ENCODE peak calls at places on chromosomes 3 and 15, in six cellular contexts. W is PC-3, F is H9, C is SK-N-SH, G is mammary epithelial cell, J is GM12878. V is an unnamed sample.
A peak's percentile ranks its signal among the peaks of the same experiment; 100 is the strongest.

GRCh38 chr15:78437107-78437761 is 782 bp upstream of the IREB2 start:
- DNase-seq in F (peak; percentile 45), G (no peak), C (peak; percentile 60), W (no peak), J (no peak), V (no peak)

GRCh38 chr3:49469037-49469875 is 811 bp upstream of the DAG1 start:
- DNase-seq in J (no peak), W (peak; percentile 82), G (peak; percentile 20), F (peak; percentile 88), C (peak; percentile 66), V (peak; percentile 93)

GRCh38 chr15:89196994-89197393 is 24.4 kb downstream of the RLBP1 start:
- DNase-seq in J (no peak), F (no peak), C (no peak), W (peak; percentile 44), G (peak; percentile 8), V (no peak)

GRCh38 chr15:36407647-36408046 is 171.8 kb upstream of the CDIN1 start:
- DNase-seq in C (no peak), J (no peak), F (no peak), W (peak; percentile 78), G (peak; percentile 68), V (peak; percentile 67)

GRCh38 chr3:39038165-39038564 is 13.6 kb downstream of the SCN11A start:
- DNase-seq in W (peak; percentile 79), J (no peak), C (no peak), G (peak; percentile 93), F (no peak), V (peak; percentile 87)

GRCh38 chr3:133492159-133492860 is 81.2 kb upstream of the CDV3 start:
- DNase-seq in J (no peak), F (no peak), W (no peak), C (no peak), G (no peak), V (no peak)

GRCh38 chr3:117874904-117875874 is 1159.5 kb downstream of the IGSF11 start:
- DNase-seq in W (no peak), G (no peak), J (no peak), C (no peak), F (no peak), V (no peak)

GRCh38 chr3:193869221-193870201 is 266.4 kb upstream of the HES1 start:
- DNase-seq in W (peak; percentile 97), C (peak; percentile 32), G (peak; percentile 97), J (no peak), F (peak; percentile 88), V (no peak)

GRCh38 chr3:64216706-64217105 is 8.6 kb downstream of the PRICKLE2 start:
- DNase-seq in G (peak; percentile 81), J (no peak), W (no peak), C (no peak), F (peak; percentile 32), V (peak; percentile 83)

GRCh38 chr3:172270767-172271166 is 177.5 kb downstream of the GHSR start:
- DNase-seq in F (no peak), J (peak; percentile 66), G (no peak), C (no peak), W (no peak), V (no peak)

GRCh38 chr15:69090197-69090948 is 70.1 kb upstream of the GLCE start:
- DNase-seq in W (no peak), G (peak; percentile 37), C (peak; percentile 30), F (peak; percentile 90), J (no peak), V (peak; percentile 49)

GRCh38 chr3:96266395-96267187 is 547.8 kb upstream of the EPHA6 start:
- DNase-seq in C (no peak), J (no peak), W (peak; percentile 68), F (no peak), G (peak; percentile 59), V (no peak)

GRCh38 chr3:139640456-139640855 is 37.3 kb downstream of the NMNAT3 start:
- DNase-seq in G (no peak), C (no peak), W (no peak), J (no peak), F (no peak), V (no peak)

GRCh38 chr15:97960364-97961066 is at the start of gene ARRDC4:
- DNase-seq in F (peak; percentile 100), C (peak; percentile 93), W (peak; percentile 97), J (no peak), G (peak; percentile 100), V (peak; percentile 100)

GRCh38 chr15:67091073-67091965 is 25.9 kb downstream of the SMAD3 start:
- DNase-seq in G (peak; percentile 99), W (peak; percentile 95), J (peak; percentile 80), C (peak; percentile 81), F (no peak), V (peak; percentile 60)

GRCh38 chr15:73295630-73296286 is 73.0 kb downstream of the HCN4 start:
- DNase-seq in F (no peak), G (peak; percentile 28), W (no peak), C (no peak), J (no peak), V (peak; percentile 20)

GRCh38 chr15:41286665-41287333 is 45.6 kb downstream of the OIP5 start:
- DNase-seq in C (no peak), G (peak; percentile 8), W (peak; percentile 38), J (no peak), F (no peak), V (peak; percentile 84)

GRCh38 chr3:162489853-162490252 is 993.2 kb downstream of the OTOL1 start:
- DNase-seq in G (peak; percentile 2), W (peak; percentile 53), F (no peak), J (no peak), C (no peak), V (peak; percentile 50)

GRCh38 chr3:133937756-133938601 is 42.3 kb upstream of the RAB6B start:
- DNase-seq in C (no peak), F (peak; percentile 20), J (no peak), G (no peak), W (no peak), V (peak; percentile 85)

DNA sequence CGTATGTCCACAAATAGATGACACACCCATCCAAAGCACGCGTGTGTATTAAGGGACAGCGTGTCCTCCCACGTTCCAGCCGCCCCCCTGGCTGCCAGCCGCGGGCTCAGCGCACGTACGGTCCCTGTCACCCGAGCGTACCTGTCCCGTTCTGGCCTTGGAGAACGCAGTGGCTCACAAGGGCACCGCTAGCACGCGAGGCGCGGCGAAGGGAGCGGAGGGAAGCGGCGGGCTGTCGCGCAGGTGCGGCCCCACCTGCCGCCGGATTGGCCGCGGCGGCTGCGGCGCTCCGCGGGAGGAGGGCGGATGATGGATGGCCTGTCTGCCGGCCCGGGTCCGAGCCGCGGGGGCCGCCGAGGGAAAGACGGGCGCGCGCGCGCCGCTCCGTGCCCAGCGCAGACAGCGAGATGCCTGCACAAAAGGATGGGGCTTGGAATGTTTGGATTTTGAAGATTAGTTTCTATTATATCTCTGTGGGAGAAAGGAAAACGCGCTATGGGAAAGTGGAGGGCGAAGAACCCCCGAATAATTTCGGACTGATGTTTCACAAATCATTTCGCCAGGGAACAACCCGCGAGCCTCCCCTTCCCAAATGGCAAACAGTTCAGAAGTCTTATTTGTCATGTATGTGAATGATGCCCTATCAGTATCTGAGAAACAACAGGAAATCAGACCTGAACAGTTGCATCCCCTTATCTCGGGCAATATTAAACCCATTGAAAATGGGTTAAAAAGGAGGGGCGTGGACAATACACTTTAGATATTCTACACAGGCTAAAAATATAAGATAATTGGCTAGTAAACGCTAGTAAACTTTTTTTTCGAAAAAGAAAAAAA is 1003.6 kb upstream of the NR2F2 start:
- DNase-seq in G (no peak), W (no peak), F (peak; percentile 51), C (peak; percentile 15), J (no peak), V (peak; percentile 10)
- H3K27ac ChIP-seq in G (no peak overlapping the region), W (no peak overlapping the region), F (no peak overlapping the region), C (no peak overlapping the region), J (no peak overlapping the region), V (no peak overlapping the region)

GRCh38 chr3:184685646-184686045 is 26.2 kb downstream of the MAGEF1 start:
- DNase-seq in W (no peak), J (no peak), F (no peak), C (peak; percentile 28), G (no peak), V (no peak)

GRCh38 chr3:184687363-184688049 is 24.4 kb downstream of the MAGEF1 start:
- DNase-seq in J (no peak), C (peak; percentile 42), G (no peak), F (no peak), W (no peak), V (no peak)

GRCh38 chr3:184688872-184689271 is 23.0 kb downstream of the MAGEF1 start:
- DNase-seq in J (no peak), G (no peak), W (no peak), C (peak; percentile 14), F (no peak), V (no peak)

GRCh38 chr3:184690236-184690883 is 21.5 kb downstream of the MAGEF1 start:
- DNase-seq in F (no peak), W (no peak), C (peak; percentile 28), J (no peak), G (no peak), V (no peak)

GRCh38 chr3:184688251-184688851 is 23.5 kb downstream of the MAGEF1 start:
- DNase-seq in F (no peak), C (peak; percentile 25), W (peak; percentile 67), J (no peak), G (peak; percentile 47), V (peak; percentile 83)
- H2AFZ ChIP-seq in F (no peak overlapping the region), C (no peak overlapping the region), W (no peak overlapping the region), J (no peak overlapping the region), G (no peak overlapping the region), V (no peak overlapping the region)

DNA sequence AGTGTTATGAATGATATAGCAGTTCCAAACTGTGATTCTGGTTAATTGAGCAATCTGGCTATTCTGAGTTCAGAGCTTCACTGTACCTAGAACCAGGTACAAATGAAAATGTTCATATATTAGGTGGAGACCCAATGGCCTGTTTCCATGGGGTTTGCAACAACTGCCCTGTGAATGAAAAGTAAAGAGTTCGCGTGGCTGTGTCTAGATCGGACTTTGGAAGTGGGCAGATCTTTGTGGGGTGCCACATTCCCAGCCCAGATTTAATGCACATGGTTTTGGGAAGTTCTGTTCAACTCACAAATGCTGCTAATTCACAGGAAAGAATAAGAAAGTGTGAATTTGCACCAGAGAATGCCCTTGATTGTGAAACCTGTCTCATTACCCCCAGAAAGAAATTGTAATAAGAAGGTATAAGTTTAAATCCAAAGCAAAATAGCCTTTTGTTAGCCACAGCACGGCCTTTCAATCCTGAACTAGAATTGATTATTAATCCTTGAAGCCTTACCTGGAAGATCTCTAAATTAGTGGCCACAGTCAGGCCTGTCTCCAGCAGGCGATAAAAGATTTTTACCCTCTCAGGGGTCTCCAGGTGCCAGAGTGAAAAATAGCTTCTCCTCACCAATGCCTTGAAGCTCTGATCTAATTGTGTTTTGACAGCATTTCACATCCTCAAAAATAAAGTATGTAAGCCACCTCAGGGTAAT is 22.6 kb downstream of the WHAMM start:
- DNase-seq in C (no peak), F (no peak), W (no peak), J (no peak), G (no peak), V (no peak)
- H3K27ac ChIP-seq in C (peak overlapping the region; percentile 81), F (no peak overlapping the region), W (peak overlapping the region; percentile 87), J (peak overlapping the region; percentile 56), G (peak overlapping the region; percentile 84), V (peak overlapping the region; percentile 74)

GRCh38 chr15:62834686-62835279 is 207.8 kb upstream of the TPM1 start:
- DNase-seq in J (no peak), C (no peak), W (no peak), F (no peak), G (no peak), V (no peak)

GRCh38 chr15:62832231-62832630 is 210.3 kb upstream of the TPM1 start:
- DNase-seq in J (no peak), F (no peak), W (no peak), C (no peak), G (no peak), V (no peak)

GRCh38 chr15:62835762-62836161 is 206.8 kb upstream of the TPM1 start:
- DNase-seq in G (no peak), J (no peak), F (no peak), C (no peak), W (no peak), V (no peak)

GRCh38 chr15:62835351-62835750 is 207.2 kb upstream of the TPM1 start:
- DNase-seq in C (no peak), G (peak; percentile 31), F (no peak), W (no peak), J (no peak), V (no peak)

GRCh38 chr15:62833671-62834070 is 208.9 kb upstream of the TPM1 start:
- DNase-seq in C (no peak), W (no peak), G (no peak), J (no peak), F (no peak), V (no peak)
- H2AFZ ChIP-seq in C (no peak overlapping the region), W (no peak overlapping the region), G (no peak overlapping the region), J (no peak overlapping the region), F (no peak overlapping the region), V (no peak overlapping the region)